ENCODE peak calls at places on chromosomes 13 and 19, in four cellular contexts. K is K562, W is GM12878, D is HepG2. T is an unnamed sample.

GRCh38 chr19:46716013-46716671 is 772 bp downstream of the PRKD2 start:
- DNase-seq in K (peak), W (no peak), D (no peak), T (no peak)

GRCh38 chr19:28701491-28701890 is 511.5 kb downstream of the UQCRFS1 start:
- DNase-seq in K (no peak), W (no peak), D (no peak), T (no peak)

GRCh38 chr13:100306444-100306999 is 217.6 kb downstream of the PCCA start:
- DNase-seq in K (no peak), W (no peak), D (no peak), T (no peak)

GRCh38 chr19:5143471-5144411 is 174.8 kb downstream of the KDM4B start:
- DNase-seq in K (no peak), W (no peak), D (no peak), T (no peak)

GRCh38 chr19:55638864-55639359 is 1.9 kb upstream of the ZNF580 start:
- DNase-seq in K (peak), W (no peak), D (peak), T (peak)

GRCh38 chr13:33994826-33995502 is 177.0 kb downstream of the RFC3 start:
- DNase-seq in K (no peak), W (no peak), D (no peak), T (no peak)

GRCh38 chr13:109743706-109744453 is 42.5 kb downstream of the IRS2 start:
- DNase-seq in K (no peak), W (no peak), D (no peak), T (peak)

GRCh38 chr19:57075125-57075524 is 44.7 kb upstream of the USP29 start:
- DNase-seq in K (no peak), W (no peak), D (no peak), T (no peak)

GRCh38 chr13:113493315-113493951 is 2.9 kb upstream of the DCUN1D2 start:
- DNase-seq in K (peak), W (peak), D (peak), T (peak)

GRCh38 chr13:58712191-58712590 is 1080.6 kb downstream of the PCDH17 start:
- DNase-seq in K (no peak), W (no peak), D (no peak), T (peak)

GRCh38 chr13:72121466-72121865 is 254.5 kb upstream of the DACH1 start:
- DNase-seq in K (no peak), W (no peak), D (no peak), T (no peak)

GRCh38 chr19:28497137-28497536 is 715.8 kb downstream of the UQCRFS1 start:
- DNase-seq in K (no peak), W (no peak), D (no peak), T (no peak)

GRCh38 chr13:97262058-97262457 is 39.9 kb downstream of the MBNL2 start:
- DNase-seq in K (no peak), W (no peak), D (no peak), T (no peak)

GRCh38 chr13:74479124-74479523 is 344.9 kb upstream of the KLF12 start:
- DNase-seq in K (no peak), W (no peak), D (no peak), T (no peak)

GRCh38 chr13:34591801-34592454 is 350.1 kb upstream of the NBEA start:
- DNase-seq in K (no peak), W (no peak), D (no peak), T (no peak)

GRCh38 chr13:66835040-66835628 is 395.0 kb downstream of the PCDH9 start:
- DNase-seq in K (peak), W (no peak), D (peak), T (peak)

GRCh38 chr19:17285415-17286135 is 3.9 kb downstream of the ANKLE1 start:
- DNase-seq in K (no peak), W (no peak), D (no peak), T (no peak)

GRCh38 chr13:37741536-37741935 is 128.0 kb downstream of the TRPC4 start:
- DNase-seq in K (no peak), W (no peak), D (no peak), T (no peak)

GRCh38 chr13:109968876-109969577 is 182.6 kb upstream of the IRS2 start:
- DNase-seq in K (no peak), W (no peak), D (no peak), T (no peak)

GRCh38 chr13:26967119-26968038 is 204.2 kb downstream of the USP12 start:
- DNase-seq in K (no peak), W (no peak), D (no peak), T (no peak)

GRCh38 chr19:18596752-18597157 is 8.2 kb downstream of the REX1BD start:
- DNase-seq in K (peak), W (no peak), D (peak), T (no peak)

GRCh38 chr19:4709440-4710280 is 14.0 kb downstream of the DPP9 start:
- DNase-seq in K (no peak), W (no peak), D (no peak), T (no peak)

DNA sequence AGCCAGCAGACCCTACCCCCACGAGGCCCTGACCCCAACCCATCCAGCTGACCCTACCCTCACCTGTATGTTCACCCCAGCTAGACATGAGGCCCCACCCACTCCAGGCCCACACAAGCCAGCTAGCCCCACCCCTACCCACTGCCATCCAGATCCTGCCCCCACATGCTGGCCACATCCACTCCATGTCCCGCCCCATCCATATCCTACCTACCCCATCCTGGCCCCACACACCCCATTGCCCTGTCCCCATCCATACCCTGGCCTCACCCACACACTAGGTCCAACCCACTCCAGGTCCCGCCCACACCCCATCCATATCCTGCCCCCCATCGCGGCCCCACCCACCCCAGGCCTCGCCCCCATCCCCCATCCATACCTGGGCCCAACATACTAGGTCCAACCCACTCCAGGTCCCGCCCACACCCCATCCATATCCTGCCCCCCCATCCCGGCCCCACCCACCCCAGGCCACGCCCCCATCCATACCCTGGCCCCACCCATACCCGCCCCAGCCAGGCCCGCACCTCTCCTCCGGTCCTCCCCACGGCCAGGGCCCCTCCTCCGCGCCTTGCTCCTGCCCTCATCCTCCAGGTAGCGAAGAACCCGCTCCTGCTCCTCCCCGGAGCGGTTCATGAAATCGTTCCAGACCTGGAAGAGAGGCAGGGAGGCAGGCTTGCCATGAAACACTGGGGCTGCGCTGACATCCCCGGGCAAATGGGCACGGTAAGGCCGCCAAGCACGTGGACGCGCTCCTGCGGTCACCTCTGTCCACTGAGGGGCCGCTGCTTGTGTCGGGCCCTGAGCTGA is 7.2 kb downstream of the RNU6-9 start:
- DNase-seq in K (peak), W (no peak), D (no peak), T (peak)
- TF ChIP-seq JUNB in K (no peak), W (no peak), D (no peak), T (no peak)

GRCh38 chr13:85586422-85586831 is 212.8 kb downstream of the SLITRK6 start:
- DNase-seq in K (no peak), W (no peak), D (no peak), T (no peak)
- TF ChIP-seq POLR2AphosphoS2 in K (no peak), W (no peak), D (no peak), T (no peak)

DNA sequence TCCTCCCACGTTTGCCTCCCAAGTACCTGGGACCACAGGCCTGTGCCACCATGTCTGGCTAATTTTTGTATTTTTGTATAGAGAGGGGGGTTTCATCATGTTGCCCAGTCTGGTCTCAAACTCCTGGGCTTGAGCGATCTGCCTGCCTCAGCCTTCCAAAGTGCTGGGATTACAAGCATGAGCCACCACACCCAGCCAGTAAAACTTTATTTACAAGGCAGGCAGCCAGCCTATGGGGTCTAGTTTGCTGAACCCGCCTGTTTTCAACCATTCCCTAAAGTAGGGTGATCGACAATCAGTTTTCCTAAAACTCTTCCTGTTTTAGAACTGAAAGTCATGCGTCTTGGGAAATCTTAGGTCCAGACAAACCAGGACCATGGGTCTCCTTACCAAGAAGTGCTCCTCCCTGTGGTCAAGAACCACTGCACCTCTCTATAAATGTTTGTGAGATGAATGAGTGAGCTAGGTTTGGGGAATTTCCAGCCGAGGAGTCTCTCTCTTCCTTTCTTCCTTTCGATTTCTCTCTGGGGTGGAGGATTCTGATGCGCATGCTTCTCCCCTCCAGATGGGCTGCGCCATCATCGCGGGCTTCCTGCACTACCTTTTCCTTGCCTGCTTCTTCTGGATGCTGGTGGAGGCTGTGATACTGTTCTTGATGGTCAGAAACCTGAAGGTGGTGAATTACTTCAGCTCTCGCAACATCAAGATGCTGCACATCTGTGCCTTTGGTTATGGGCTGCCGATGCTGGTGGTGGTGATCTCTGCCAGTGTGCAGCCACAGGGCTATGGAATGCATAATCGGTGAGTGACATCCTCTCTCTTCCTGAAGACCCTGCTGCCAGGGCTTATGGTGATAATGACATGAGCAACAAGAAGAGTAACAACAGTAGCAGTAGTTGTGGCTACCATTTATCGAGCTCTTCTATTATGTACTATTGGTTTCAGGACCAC is 38.7 kb downstream of the ADGRE1 start:
- DNase-seq in K (no peak), W (peak), D (no peak), T (peak)
- TF ChIP-seq JUNB in K (no peak), W (no peak), D (no peak), T (no peak)

GRCh38 chr19:35502751-35503150 is 10.7 kb downstream of the DMKN start:
- DNase-seq in K (no peak), W (no peak), D (no peak), T (no peak)
- TF ChIP-seq POLR2AphosphoS2 in K (no peak), W (no peak), D (no peak), T (no peak)

DNA sequence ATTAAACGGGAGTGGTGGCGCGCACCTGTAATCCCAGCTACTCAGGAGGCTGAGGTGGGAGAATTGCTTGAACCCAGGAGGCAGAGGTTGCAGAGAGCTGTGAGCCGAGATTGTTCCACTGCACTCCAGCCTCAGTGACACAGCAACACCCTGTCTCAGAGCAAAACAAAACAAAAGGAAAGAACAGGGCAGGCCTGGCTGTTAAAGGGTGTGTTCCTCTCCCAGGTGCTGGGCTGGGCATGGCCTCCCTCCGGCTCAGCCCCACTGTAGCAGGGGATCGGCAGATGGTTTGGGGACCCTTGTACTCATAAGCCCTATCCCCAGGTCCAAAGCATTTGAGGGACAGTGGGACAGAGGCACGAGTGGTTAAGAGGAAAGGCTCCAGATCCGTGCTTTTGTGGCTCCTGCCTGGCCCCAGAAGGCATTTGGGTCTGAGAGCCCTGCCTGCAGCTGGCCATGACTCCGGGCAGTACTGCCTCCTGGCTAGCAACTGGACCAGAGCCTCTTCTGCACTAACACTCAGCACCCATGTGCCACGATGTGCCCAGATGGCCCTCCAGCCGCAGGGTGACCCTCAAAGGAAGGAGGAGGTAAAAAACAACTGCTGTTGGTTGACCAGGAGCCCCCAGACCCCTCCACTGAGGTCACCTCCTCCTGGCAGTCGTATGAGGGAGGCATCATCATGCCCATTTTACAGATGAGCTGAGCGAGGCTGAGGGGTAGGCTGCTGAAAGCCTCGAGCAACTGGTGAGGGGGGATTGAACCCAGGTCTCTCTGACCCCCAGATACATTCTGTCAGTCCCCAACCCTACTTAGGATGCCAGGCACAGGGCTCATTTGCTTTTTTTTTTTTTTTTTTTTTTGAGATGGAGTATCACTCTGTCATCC is 10.0 kb downstream of the RFX1 start:
- DNase-seq in K (no peak), W (no peak), D (no peak), T (no peak)
- TF ChIP-seq JUNB in K (no peak), W (no peak), D (no peak), T (no peak)

GRCh38 chr19:12229990-12230389 is 64.7 kb downstream of the ZNF44 start:
- DNase-seq in K (no peak), W (no peak), D (no peak), T (no peak)
- TF ChIP-seq POLR2AphosphoS2 in K (no peak), W (no peak), D (no peak), T (no peak)

DNA sequence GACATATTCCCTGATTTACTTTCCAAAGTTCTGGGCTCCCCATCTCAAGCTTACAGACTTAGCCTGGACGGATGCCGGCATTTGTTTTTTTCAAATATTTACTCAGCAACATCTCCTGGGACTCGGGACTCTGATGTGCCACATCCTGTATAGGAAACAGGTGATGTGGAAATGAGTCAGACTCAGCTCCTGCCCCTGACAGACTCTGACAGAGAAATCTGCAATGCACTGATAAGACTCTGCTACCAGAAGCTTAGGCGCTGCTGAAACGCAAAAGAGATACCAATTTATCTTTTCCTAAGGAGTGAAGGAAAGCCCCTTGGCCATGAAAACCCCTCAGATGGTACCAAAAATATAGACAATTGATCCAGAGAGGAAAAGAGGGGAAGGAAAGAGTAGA is 16.2 kb downstream of the LAIR2 start:
- DNase-seq in K (peak), W (peak), D (peak), T (no peak)
- TF ChIP-seq JUNB in K (no peak), W (peak), D (no peak), T (no peak)

DNA sequence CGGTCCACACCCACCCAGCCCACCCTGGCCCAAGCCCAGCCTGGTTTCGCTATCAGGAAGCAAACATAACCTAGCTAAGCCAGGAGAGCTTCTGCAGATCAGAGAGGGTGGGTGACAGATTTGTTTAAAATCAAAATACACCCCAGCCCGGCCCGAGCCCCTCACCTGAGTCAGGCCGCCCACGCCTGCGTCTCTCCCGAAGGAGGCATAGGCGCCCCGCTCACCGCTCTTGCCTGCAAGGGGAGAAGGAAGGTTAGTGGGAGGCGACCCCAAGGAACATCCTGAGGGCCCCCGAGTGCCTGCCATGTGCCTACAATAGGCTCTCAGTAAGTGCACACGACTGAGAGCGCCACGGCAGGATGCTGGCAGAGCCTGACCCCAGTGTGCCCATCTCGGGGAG is 21.9 kb upstream of the UQCR11 start:
- DNase-seq in K (no peak), W (no peak), D (no peak), T (no peak)
- TF ChIP-seq POLR2AphosphoS2 in K (no peak), W (no peak), D (no peak), T (no peak)

T was measured in A549.